ENCODE peak calls at places on chromosomes 11 and 22, in ten cellular contexts. V is memory B cell; F is EH; J is CD8-positive, alpha-beta memory T cell; S is cardiac muscle cell; C is A172; L is testis; M is stimulated activated CD4-positive, alpha-beta T cell treated with anti-CD3 and anti-CD28 coated beads, Interleukin-15, amount 100 ng/mL, for 1 hour; R is left ventricle myocardium inferior; D is DMS153. U is an unnamed sample.

GRCh38 chr22:31829505-31829904 is 75.7 kb downstream of the DEPDC5 start:
- DNase-seq in J (no peak), C (peak; percentile 91), L (no peak), M (no peak), V (no peak), R (no peak), D (no peak), S (peak; percentile 91), F (peak; percentile 96), U (peak; percentile 57)

GRCh38 chr22:40797427-40797826 is 21.7 kb downstream of the SLC25A17 start:
- DNase-seq in F (peak; percentile 50), V (no peak), L (no peak), J (no peak), R (no peak), S (no peak), D (no peak), C (no peak), M (no peak), U (no peak)

GRCh38 chr22:49308300-49308699 is 519.4 kb downstream of the BRD1 start:
- DNase-seq in F (no peak), S (no peak), V (no peak), D (no peak), J (no peak), M (no peak), L (peak; percentile 8), C (no peak), R (no peak), U (no peak)

GRCh38 chr11:129652828-129653227 is 162.8 kb upstream of the TMEM45B start:
- DNase-seq in L (no peak), V (no peak), D (no peak), C (no peak), F (peak; percentile 47), M (no peak), R (no peak), J (no peak), S (no peak), U (no peak)

GRCh38 chr11:587978-588380 is 11.7 kb downstream of the PHRF1 start:
- DNase-seq in S (peak; percentile 71), D (no peak), L (no peak), V (no peak), J (peak; percentile 60), M (peak; percentile 32), R (no peak), F (peak; percentile 62), C (peak; percentile 52), U (peak; percentile 94)

GRCh38 chr11:97514446-97514845 is 1124.6 kb downstream of the JRKL start:
- DNase-seq in J (no peak), R (no peak), L (no peak), F (no peak), M (no peak), C (no peak), S (no peak), V (no peak), D (no peak), U (no peak)

GRCh38 chr22:40043086-40043485 is 48.3 kb downstream of the FAM83F start:
- DNase-seq in R (no peak), C (no peak), L (peak; percentile 65), V (no peak), J (no peak), F (no peak), S (peak; percentile 81), M (no peak), D (no peak), U (peak; percentile 83)

GRCh38 chr11:120339394-120339890 is 3.2 kb downstream of the ARHGEF12 start:
- DNase-seq in F (peak; percentile 59), V (no peak), S (no peak), R (no peak), L (peak; percentile 65), C (no peak), D (no peak), J (no peak), M (no peak), U (no peak)

GRCh38 chr11:11558826-11559225 is 63.0 kb downstream of the GALNT18 start:
- DNase-seq in V (no peak), S (no peak), C (no peak), F (no peak), L (no peak), J (no peak), R (no peak), M (no peak), D (no peak), U (no peak)

GRCh38 chr11:44219830-44220778 is 89.8 kb downstream of the ALX4 start:
- DNase-seq in L (no peak), M (no peak), D (no peak), R (no peak), C (no peak), J (no peak), S (no peak), V (no peak), F (peak; percentile 26), U (no peak)

GRCh38 chr11:102589047-102589459 is 36.1 kb downstream of the MMP20 start:
- DNase-seq in R (no peak), F (no peak), M (no peak), L (no peak), C (no peak), S (no peak), J (no peak), V (no peak), D (no peak), U (peak; percentile 59)

GRCh38 chr11:122478986-122479385 is 176.5 kb upstream of the UBASH3B start:
- DNase-seq in V (no peak), J (no peak), L (no peak), D (no peak), C (no peak), M (no peak), R (no peak), S (peak; percentile 1), F (peak; percentile 3), U (no peak)

GRCh38 chr11:79661373-79661772 is 220.5 kb upstream of the TENM4 start:
- DNase-seq in C (no peak), F (no peak), S (no peak), V (no peak), J (no peak), D (no peak), M (no peak), L (no peak), R (no peak), U (no peak)

GRCh38 chr11:1238767-1239595 is 16.1 kb downstream of the MUC5B start:
- DNase-seq in F (no peak), L (no peak), V (no peak), J (no peak), M (no peak), R (no peak), C (no peak), D (no peak), S (no peak), U (no peak)

GRCh38 chr11:30631148-30631547 is 45.0 kb upstream of the MPPED2 start:
- DNase-seq in C (no peak), L (no peak), J (no peak), D (no peak), F (no peak), V (no peak), S (no peak), M (no peak), R (no peak), U (no peak)

U was measured in MV-4-11.